ENCODE peak calls at places on chromosomes 3 and 15, in ten cellular contexts. D is IMR-90; Q is lower lobe of right lung; V is naive thymus-derived CD8-positive, alpha-beta T cell; P is ELR; O is lung; W is KBM-7; X is NCI-H2081; I is EL; Z is endodermal cell. M is an unnamed sample.

GRCh38 chr3:194930439-194931204 is 244.9 kb downstream of the FAM43A start:
- DNase-seq in V (no peak), Z (no peak), Q (no peak), P (peak; percentile 73), X (no peak), I (peak; percentile 92), W (no peak), D (peak; percentile 46), O (no peak), M (no peak)

GRCh38 chr15:84023636-84024035 is 211.9 kb upstream of the GOLGA6L4 start:
- DNase-seq in I (peak; percentile 11), V (no peak), X (peak; percentile 17), W (peak; percentile 45), O (no peak), P (peak; percentile 52), Q (no peak), Z (peak; percentile 68), D (peak; percentile 45), M (peak; percentile 35)

GRCh38 chr15:57031605-57032004 is 113.2 kb downstream of the TCF12 start:
- DNase-seq in X (no peak), Q (no peak), D (peak; percentile 76), W (peak; percentile 37), P (peak; percentile 8), O (no peak), Z (peak; percentile 60), I (peak; percentile 18), V (no peak), M (no peak)

GRCh38 chr3:187987919-187988318 is 166.0 kb upstream of the LPP start:
- DNase-seq in Z (no peak), D (no peak), P (no peak), O (no peak), V (no peak), X (no peak), I (no peak), Q (no peak), W (no peak), M (no peak)

GRCh38 chr3:77328631-77329030 is 288.7 kb downstream of the ROBO2 start:
- DNase-seq in Z (no peak), P (no peak), Q (no peak), I (peak; percentile 46), X (no peak), W (no peak), O (no peak), D (peak; percentile 8), V (no peak), M (no peak)

GRCh38 chr3:160403796-160404510 is 4.5 kb downstream of the SMC4 start:
- DNase-seq in Q (no peak), O (no peak), V (no peak), Z (no peak), W (peak; percentile 34), I (no peak), X (no peak), P (peak; percentile 32), D (peak; percentile 32), M (no peak)

GRCh38 chr3:127443581-127444375 is 146.8 kb downstream of the TPRA1 start:
- DNase-seq in Q (peak; percentile 20), Z (peak; percentile 28), O (no peak), V (no peak), X (no peak), I (no peak), W (no peak), P (no peak), D (no peak), M (no peak)

GRCh38 chr3:123613543-123613942 is 28.7 kb upstream of the HACD2 start:
- DNase-seq in P (no peak), I (no peak), X (no peak), W (no peak), V (no peak), O (no peak), Q (no peak), D (no peak), Z (no peak), M (no peak)

GRCh38 chr3:179898024-179898423 is 138.7 kb downstream of the PEX5L start:
- DNase-seq in D (peak; percentile 55), Z (peak; percentile 81), W (peak; percentile 40), P (peak; percentile 82), Q (no peak), X (peak; percentile 89), I (peak; percentile 41), V (no peak), O (no peak), M (peak; percentile 24)

GRCh38 chr15:52337198-52337853 is 41.7 kb upstream of the MYO5C start:
- DNase-seq in P (peak; percentile 81), Q (no peak), D (peak; percentile 77), Z (no peak), I (peak; percentile 70), O (no peak), X (no peak), V (no peak), W (no peak), M (no peak)

GRCh38 chr15:90529369-90530249 is at the start of gene CRTC3:
- DNase-seq in P (peak; percentile 65), I (peak; percentile 58), Z (peak; percentile 78), D (peak; percentile 48), X (peak; percentile 54), V (peak; percentile 46), O (peak; percentile 43), Q (peak; percentile 73), W (peak; percentile 51), M (peak; percentile 63)

GRCh38 chr3:133274477-133274876 is 125.4 kb upstream of the BFSP2 start:
- DNase-seq in D (no peak), V (no peak), W (no peak), I (no peak), X (no peak), Z (no peak), O (no peak), Q (no peak), P (no peak), M (no peak)

GRCh38 chr3:189133768-189134167 is 38.0 kb upstream of the TPRG1 start:
- DNase-seq in I (no peak), P (no peak), D (no peak), W (no peak), X (no peak), O (no peak), V (no peak), Z (no peak), Q (no peak), M (no peak)

GRCh38 chr3:138307896-138308295 is 21.8 kb downstream of the NME9 start:
- DNase-seq in W (no peak), V (no peak), P (no peak), Z (no peak), I (no peak), X (no peak), O (no peak), D (no peak), Q (no peak), M (no peak)

GRCh38 chr15:70268698-70269251 is 171.1 kb upstream of the TLE3 start:
- DNase-seq in V (no peak), W (no peak), Q (no peak), O (no peak), X (no peak), I (no peak), P (no peak), Z (no peak), D (no peak), M (no peak)

GRCh38 chr15:70829366-70830166 is 24.4 kb downstream of the LARP6 start:
- DNase-seq in D (peak; percentile 22), W (no peak), P (peak; percentile 20), I (no peak), Q (no peak), O (no peak), Z (no peak), V (no peak), X (no peak), M (no peak)

GRCh38 chr15:65730560-65731172 is 61.4 kb downstream of the DENND4A start:
- DNase-seq in D (peak; percentile 2), Z (no peak), Q (no peak), O (no peak), V (no peak), P (no peak), W (no peak), X (no peak), I (peak; percentile 4), M (no peak)

GRCh38 chr3:167740961-167741587 is 5.6 kb downstream of the SERPINI1 start:
- DNase-seq in W (peak; percentile 59), Q (no peak), V (peak; percentile 26), P (peak; percentile 60), I (peak; percentile 30), X (peak; percentile 46), Z (peak; percentile 82), O (no peak), D (peak; percentile 42), M (peak; percentile 48)

GRCh38 chr15:100211855-100212850 is 129.6 kb downstream of the ADAMTS17 start:
- DNase-seq in X (no peak), Z (no peak), O (no peak), I (no peak), P (no peak), V (no peak), D (no peak), W (no peak), Q (no peak), M (no peak)

M was measured in glutamatergic neuron.